ENCODE peak calls at places on chromosomes 6 and 20, in seven cellular contexts. One of them, this sample, is unnamed.

GRCh38 chr6:114144887-114145851 is 174.2 kb upstream of the HDAC2 start:
- DNase-seq in body of pancreas: no peak
- DNase-seq in gastrocnemius medialis: no peak
- DNase-seq in psoas muscle: no peak
- DNase-seq in astrocyte: no peak
- DNase-seq in sigmoid colon: no peak
- DNase-seq in CD4-positive, alpha-beta T cell: no peak
- DNase-seq in this sample: no peak

GRCh38 chr20:51639206-51639832 is 96.8 kb upstream of the NFATC2 start:
- DNase-seq in psoas muscle: peak; percentile 63
- DNase-seq in sigmoid colon: peak; percentile 79
- DNase-seq in body of pancreas: peak; percentile 81
- DNase-seq in CD4-positive, alpha-beta T cell: peak; percentile 15
- DNase-seq in gastrocnemius medialis: peak; percentile 39
- DNase-seq in astrocyte: peak; percentile 20
- DNase-seq in this sample: peak; percentile 69

GRCh38 chr20:53692465-53693067 is 98.9 kb upstream of the ZNF217 start:
- DNase-seq in astrocyte: peak; percentile 95
- DNase-seq in gastrocnemius medialis: no peak
- DNase-seq in sigmoid colon: peak; percentile 74
- DNase-seq in body of pancreas: no peak
- DNase-seq in CD4-positive, alpha-beta T cell: no peak
- DNase-seq in psoas muscle: peak; percentile 50
- DNase-seq in this sample: no peak

GRCh38 chr6:25456656-25457055 is 177.5 kb downstream of the CARMIL1 start:
- DNase-seq in gastrocnemius medialis: no peak
- DNase-seq in astrocyte: no peak
- DNase-seq in sigmoid colon: no peak
- DNase-seq in CD4-positive, alpha-beta T cell: no peak
- DNase-seq in psoas muscle: no peak
- DNase-seq in body of pancreas: no peak
- DNase-seq in this sample: no peak

GRCh38 chr6:44733868-44734267 is 346.4 kb downstream of the CDC5L start:
- DNase-seq in body of pancreas: peak; percentile 31
- DNase-seq in CD4-positive, alpha-beta T cell: no peak
- DNase-seq in psoas muscle: no peak
- DNase-seq in sigmoid colon: peak; percentile 90
- DNase-seq in astrocyte: no peak
- DNase-seq in gastrocnemius medialis: peak; percentile 35
- DNase-seq in this sample: no peak

GRCh38 chr6:159487636-159488035 is 205.4 kb downstream of the SOD2 start:
- DNase-seq in psoas muscle: no peak
- DNase-seq in sigmoid colon: no peak
- DNase-seq in body of pancreas: no peak
- DNase-seq in astrocyte: peak; percentile 16
- DNase-seq in gastrocnemius medialis: no peak
- DNase-seq in CD4-positive, alpha-beta T cell: no peak
- DNase-seq in this sample: no peak

GRCh38 chr6:49202923-49203322 is 260.1 kb downstream of the MMUT start:
- DNase-seq in psoas muscle: no peak
- DNase-seq in sigmoid colon: no peak
- DNase-seq in astrocyte: no peak
- DNase-seq in gastrocnemius medialis: no peak
- DNase-seq in CD4-positive, alpha-beta T cell: no peak
- DNase-seq in body of pancreas: no peak
- DNase-seq in this sample: no peak

GRCh38 chr6:84103029-84103428 is 69.5 kb downstream of the MRAP2 start:
- DNase-seq in psoas muscle: no peak
- DNase-seq in sigmoid colon: no peak
- DNase-seq in CD4-positive, alpha-beta T cell: no peak
- DNase-seq in astrocyte: peak; percentile 18
- DNase-seq in gastrocnemius medialis: no peak
- DNase-seq in body of pancreas: no peak
- DNase-seq in this sample: no peak

GRCh38 chr6:161353208-161353613 is 79.3 kb upstream of the AGPAT4 start:
- DNase-seq in body of pancreas: peak; percentile 26
- DNase-seq in psoas muscle: no peak
- DNase-seq in gastrocnemius medialis: no peak
- DNase-seq in sigmoid colon: no peak
- DNase-seq in CD4-positive, alpha-beta T cell: no peak
- DNase-seq in astrocyte: no peak
- DNase-seq in this sample: no peak

GRCh38 chr6:104862456-104862855 is 2.7 kb upstream of the HACE1 start:
- DNase-seq in body of pancreas: no peak
- DNase-seq in CD4-positive, alpha-beta T cell: no peak
- DNase-seq in gastrocnemius medialis: no peak
- DNase-seq in psoas muscle: no peak
- DNase-seq in sigmoid colon: no peak
- DNase-seq in astrocyte: peak; percentile 51
- DNase-seq in this sample: no peak

GRCh38 chr20:20237093-20237959 is 130.6 kb upstream of the INSM1 start:
- DNase-seq in astrocyte: no peak
- DNase-seq in psoas muscle: no peak
- DNase-seq in sigmoid colon: no peak
- DNase-seq in gastrocnemius medialis: peak; percentile 49
- DNase-seq in CD4-positive, alpha-beta T cell: no peak
- DNase-seq in body of pancreas: peak; percentile 49
- DNase-seq in this sample: peak; percentile 26

GRCh38 chr6:41371992-41372525 is 36.7 kb downstream of the NCR2 start:
- DNase-seq in sigmoid colon: no peak
- DNase-seq in astrocyte: peak; percentile 21
- DNase-seq in CD4-positive, alpha-beta T cell: no peak
- DNase-seq in gastrocnemius medialis: no peak
- DNase-seq in body of pancreas: no peak
- DNase-seq in psoas muscle: no peak
- DNase-seq in this sample: no peak

GRCh38 chr6:25990172-25990873 is 27.7 kb downstream of the TRIM38 start:
- DNase-seq in astrocyte: no peak
- DNase-seq in CD4-positive, alpha-beta T cell: no peak
- DNase-seq in psoas muscle: no peak
- DNase-seq in body of pancreas: no peak
- DNase-seq in sigmoid colon: no peak
- DNase-seq in gastrocnemius medialis: no peak
- DNase-seq in this sample: no peak

GRCh38 chr20:25699914-25700313 is 3.3 kb upstream of the ZNF337 start:
- DNase-seq in gastrocnemius medialis: no peak
- DNase-seq in sigmoid colon: no peak
- DNase-seq in psoas muscle: no peak
- DNase-seq in astrocyte: no peak
- DNase-seq in body of pancreas: no peak
- DNase-seq in CD4-positive, alpha-beta T cell: no peak
- DNase-seq in this sample: no peak

GRCh38 chr20:13546497-13547131 is 92.1 kb downstream of the TASP1 start:
- DNase-seq in gastrocnemius medialis: peak; percentile 31
- DNase-seq in psoas muscle: peak; percentile 69
- DNase-seq in sigmoid colon: peak; percentile 89
- DNase-seq in body of pancreas: peak; percentile 86
- DNase-seq in astrocyte: peak; percentile 49
- DNase-seq in CD4-positive, alpha-beta T cell: peak; percentile 43
- DNase-seq in this sample: peak; percentile 66

GRCh38 chr6:162636167-162636566 is 91.4 kb downstream of the PRKN start:
- DNase-seq in sigmoid colon: no peak
- DNase-seq in psoas muscle: no peak
- DNase-seq in body of pancreas: no peak
- DNase-seq in CD4-positive, alpha-beta T cell: no peak
- DNase-seq in astrocyte: no peak
- DNase-seq in gastrocnemius medialis: no peak
- DNase-seq in this sample: no peak

GRCh38 chr6:20877008-20877937 is 343.0 kb downstream of the CDKAL1 start:
- DNase-seq in gastrocnemius medialis: peak; percentile 37
- DNase-seq in sigmoid colon: peak; percentile 69
- DNase-seq in CD4-positive, alpha-beta T cell: no peak
- DNase-seq in psoas muscle: peak; percentile 36
- DNase-seq in body of pancreas: peak; percentile 78
- DNase-seq in astrocyte: peak; percentile 97
- DNase-seq in this sample: no peak

GRCh38 chr20:17617868-17618672 is 48.2 kb downstream of the DSTN start:
- DNase-seq in psoas muscle: no peak
- DNase-seq in CD4-positive, alpha-beta T cell: no peak
- DNase-seq in body of pancreas: peak; percentile 74
- DNase-seq in astrocyte: no peak
- DNase-seq in gastrocnemius medialis: no peak
- DNase-seq in sigmoid colon: peak; percentile 72
- DNase-seq in this sample: no peak

GRCh38 chr6:28589234-28589951 is 63.7 kb downstream of the GPX5 start:
- DNase-seq in sigmoid colon: no peak
- DNase-seq in CD4-positive, alpha-beta T cell: peak; percentile 35
- DNase-seq in body of pancreas: peak; percentile 55
- DNase-seq in astrocyte: peak; percentile 91
- DNase-seq in gastrocnemius medialis: no peak
- DNase-seq in psoas muscle: no peak
- DNase-seq in this sample: peak; percentile 30

GRCh38 chr20:30376767-30377658 is 880.5 kb upstream of the DEFB115 start:
- DNase-seq in psoas muscle: peak; percentile 79
- DNase-seq in CD4-positive, alpha-beta T cell: peak; percentile 82
- DNase-seq in body of pancreas: peak; percentile 87
- DNase-seq in astrocyte: peak; percentile 39
- DNase-seq in sigmoid colon: peak; percentile 76
- DNase-seq in gastrocnemius medialis: peak; percentile 74
- DNase-seq in this sample: no peak
- TF ChIP-seq CTCF in psoas muscle: peak; percentile 54
- TF ChIP-seq CTCF in CD4-positive, alpha-beta T cell: peak; percentile 51
- TF ChIP-seq CTCF in body of pancreas: peak; percentile 57
- TF ChIP-seq CTCF in astrocyte: no peak
- TF ChIP-seq CTCF in sigmoid colon: peak; percentile 72
- TF ChIP-seq CTCF in gastrocnemius medialis: no peak
- TF ChIP-seq CTCF in this sample: no peak

GRCh38 chr20:62622877-62623487 is 19.3 kb upstream of the SLCO4A1 start:
- DNase-seq in CD4-positive, alpha-beta T cell: no peak
- DNase-seq in astrocyte: no peak
- DNase-seq in sigmoid colon: no peak
- DNase-seq in body of pancreas: no peak
- DNase-seq in gastrocnemius medialis: no peak
- DNase-seq in psoas muscle: no peak
- DNase-seq in this sample: no peak

GRCh38 chr20:62625516-62625915 is 16.8 kb upstream of the SLCO4A1 start:
- DNase-seq in body of pancreas: no peak
- DNase-seq in psoas muscle: no peak
- DNase-seq in gastrocnemius medialis: no peak
- DNase-seq in astrocyte: no peak
- DNase-seq in CD4-positive, alpha-beta T cell: no peak
- DNase-seq in sigmoid colon: no peak
- DNase-seq in this sample: no peak

GRCh38 chr20:62624719-62625455 is 17.4 kb upstream of the SLCO4A1 start:
- DNase-seq in sigmoid colon: no peak
- DNase-seq in CD4-positive, alpha-beta T cell: no peak
- DNase-seq in psoas muscle: no peak
- DNase-seq in body of pancreas: peak; percentile 56
- DNase-seq in gastrocnemius medialis: no peak
- DNase-seq in astrocyte: no peak
- DNase-seq in this sample: no peak

GRCh38 chr20:62623488-62624324 is 18.6 kb upstream of the SLCO4A1 start:
- DNase-seq in CD4-positive, alpha-beta T cell: peak; percentile 77
- DNase-seq in body of pancreas: peak; percentile 99
- DNase-seq in gastrocnemius medialis: peak; percentile 96
- DNase-seq in psoas muscle: peak; percentile 94
- DNase-seq in astrocyte: peak; percentile 65
- DNase-seq in sigmoid colon: peak; percentile 97
- DNase-seq in this sample: peak; percentile 43

DNA sequence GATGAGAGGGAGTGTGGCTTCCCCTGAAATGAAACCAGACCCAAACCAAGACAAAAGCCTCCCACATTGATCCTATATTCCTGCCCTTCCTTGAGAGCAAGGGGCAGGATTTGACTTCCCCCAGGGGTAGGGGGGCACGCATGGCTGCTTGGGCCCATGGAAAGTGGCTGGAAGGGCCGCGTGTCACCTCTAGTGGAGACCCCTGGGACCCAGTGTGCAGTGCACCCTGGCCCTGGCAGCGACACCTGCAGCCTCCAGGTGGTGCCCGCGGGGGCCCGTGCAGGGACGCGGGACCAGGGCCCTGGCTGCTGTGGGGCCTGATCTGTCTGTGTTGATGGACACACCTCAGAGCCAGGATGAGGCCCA is 18.0 kb upstream of the SLCO4A1 start:
- DNase-seq in psoas muscle: no peak
- DNase-seq in astrocyte: no peak
- DNase-seq in CD4-positive, alpha-beta T cell: no peak
- DNase-seq in sigmoid colon: no peak
- DNase-seq in gastrocnemius medialis: no peak
- DNase-seq in body of pancreas: peak; percentile 43
- DNase-seq in this sample: no peak
- TF ChIP-seq CTCF in psoas muscle: no peak
- TF ChIP-seq CTCF in astrocyte: no peak
- TF ChIP-seq CTCF in CD4-positive, alpha-beta T cell: no peak
- TF ChIP-seq CTCF in sigmoid colon: no peak
- TF ChIP-seq CTCF in gastrocnemius medialis: no peak
- TF ChIP-seq CTCF in body of pancreas: peak; percentile 7
- TF ChIP-seq CTCF in this sample: no peak

DNA sequence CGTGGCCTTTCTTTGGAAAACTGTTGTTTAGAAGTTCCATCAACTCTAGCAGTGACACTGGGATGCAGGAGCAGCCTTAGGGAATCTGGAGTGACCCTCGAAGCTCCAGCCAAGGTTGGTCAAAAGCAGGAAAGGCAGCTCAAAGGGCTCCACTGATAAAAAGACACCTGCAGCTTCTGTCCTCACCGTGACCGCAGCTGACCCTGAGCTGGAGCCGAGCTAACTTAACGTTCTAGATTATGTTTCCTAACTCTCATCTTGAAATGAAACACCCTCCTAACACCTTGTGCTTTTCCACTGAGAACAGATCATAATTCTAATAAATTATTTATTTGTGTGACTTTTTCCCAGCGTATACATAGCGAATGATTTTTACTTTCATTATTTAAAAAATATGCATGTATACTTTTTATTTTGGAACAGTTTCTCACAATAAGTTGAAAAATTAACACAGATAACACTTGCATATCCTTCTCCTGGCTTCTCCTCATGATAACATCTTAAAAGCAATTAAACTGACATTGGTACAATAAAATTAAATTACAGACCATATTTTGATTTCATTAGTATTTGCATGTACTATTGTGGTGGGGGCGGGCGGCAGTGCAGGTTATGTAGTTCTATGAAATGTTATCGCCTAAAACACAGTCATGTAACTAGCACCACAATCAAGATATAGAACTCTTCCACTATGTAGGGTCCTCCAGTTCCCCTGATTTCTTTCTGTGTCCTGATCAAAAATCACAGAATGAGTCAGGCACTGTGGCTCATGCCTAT is 116.1 kb downstream of the MOXD1 start:
- DNase-seq in CD4-positive, alpha-beta T cell: no peak
- DNase-seq in gastrocnemius medialis: no peak
- DNase-seq in body of pancreas: no peak
- DNase-seq in psoas muscle: no peak
- DNase-seq in astrocyte: no peak
- DNase-seq in sigmoid colon: no peak
- DNase-seq in this sample: no peak
- TF ChIP-seq CTCF in CD4-positive, alpha-beta T cell: no peak
- TF ChIP-seq CTCF in gastrocnemius medialis: no peak
- TF ChIP-seq CTCF in body of pancreas: no peak
- TF ChIP-seq CTCF in psoas muscle: no peak
- TF ChIP-seq CTCF in astrocyte: no peak
- TF ChIP-seq CTCF in sigmoid colon: no peak
- TF ChIP-seq CTCF in this sample: no peak

DNA sequence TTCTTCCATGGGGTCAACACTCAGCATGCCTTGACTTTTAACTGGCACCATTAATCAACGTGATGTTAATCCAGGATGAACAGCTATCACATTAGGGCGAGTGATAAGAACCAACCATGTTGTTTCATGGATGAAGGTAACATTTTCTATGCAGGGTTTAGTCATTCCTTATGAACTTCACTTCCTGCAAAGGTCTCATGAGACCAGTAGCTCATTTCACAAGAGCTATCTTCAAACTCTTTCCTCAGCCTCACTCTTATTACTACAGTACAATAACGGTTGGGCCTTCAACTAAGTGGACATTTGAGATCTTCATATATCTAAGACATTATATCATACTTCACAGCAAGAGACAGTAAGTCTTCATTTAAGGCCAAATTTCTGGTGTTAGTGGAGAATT is 22.7 kb upstream of the SGK1 start:
- DNase-seq in astrocyte: no peak
- DNase-seq in body of pancreas: no peak
- DNase-seq in sigmoid colon: no peak
- DNase-seq in psoas muscle: no peak
- DNase-seq in CD4-positive, alpha-beta T cell: no peak
- DNase-seq in gastrocnemius medialis: no peak
- DNase-seq in this sample: no peak
- TF ChIP-seq CTCF in astrocyte: no peak
- TF ChIP-seq CTCF in body of pancreas: no peak
- TF ChIP-seq CTCF in sigmoid colon: no peak
- TF ChIP-seq CTCF in psoas muscle: no peak
- TF ChIP-seq CTCF in CD4-positive, alpha-beta T cell: no peak
- TF ChIP-seq CTCF in gastrocnemius medialis: no peak
- TF ChIP-seq CTCF in this sample: no peak

This sample was measured in progenitor cell of endocrine pancreas.